ENCODE peak calls at places on chromosomes 3 and 15, in six cellular contexts. One of them, this sample, is unnamed.
A peak's percentile ranks its signal among the peaks of the same experiment; 100 is the strongest.

GRCh38 chr15:85760049-85760448 is 34.7 kb downstream of the KLHL25 start:
- DNase-seq in stomach: no peak
- DNase-seq in nucleus accumbens: no peak
- DNase-seq in cardiac muscle cell: no peak
- DNase-seq in transverse colon: no peak
- DNase-seq in activated T-cell treated with anti-CD3 and anti-CD28 coated beads, Interleukin-2, amount 50 U/mL, for 72 hours: no peak
- DNase-seq in this sample: no peak

GRCh38 chr15:101126618-101127502 is 125.0 kb downstream of the CHSY1 start:
- DNase-seq in cardiac muscle cell: no peak
- DNase-seq in nucleus accumbens: no peak
- DNase-seq in transverse colon: no peak
- DNase-seq in activated T-cell treated with anti-CD3 and anti-CD28 coated beads, Interleukin-2, amount 50 U/mL, for 72 hours: peak; percentile 38
- DNase-seq in stomach: no peak
- DNase-seq in this sample: no peak

GRCh38 chr15:52710050-52710709 is 31.0 kb upstream of the ATOSA start:
- DNase-seq in transverse colon: no peak
- DNase-seq in cardiac muscle cell: no peak
- DNase-seq in stomach: no peak
- DNase-seq in activated T-cell treated with anti-CD3 and anti-CD28 coated beads, Interleukin-2, amount 50 U/mL, for 72 hours: no peak
- DNase-seq in nucleus accumbens: no peak
- DNase-seq in this sample: no peak

GRCh38 chr3:114356084-114357009 is 62.5 kb downstream of the TIGIT start:
- DNase-seq in transverse colon: no peak
- DNase-seq in cardiac muscle cell: no peak
- DNase-seq in activated T-cell treated with anti-CD3 and anti-CD28 coated beads, Interleukin-2, amount 50 U/mL, for 72 hours: no peak
- DNase-seq in stomach: no peak
- DNase-seq in nucleus accumbens: no peak
- DNase-seq in this sample: no peak

GRCh38 chr3:42351221-42351620 is 59.2 kb downstream of the LYZL4 start:
- DNase-seq in cardiac muscle cell: no peak
- DNase-seq in transverse colon: no peak
- DNase-seq in activated T-cell treated with anti-CD3 and anti-CD28 coated beads, Interleukin-2, amount 50 U/mL, for 72 hours: no peak
- DNase-seq in stomach: no peak
- DNase-seq in nucleus accumbens: no peak
- DNase-seq in this sample: no peak

GRCh38 chr3:149042766-149043386 is 43.5 kb downstream of the HLTF start:
- DNase-seq in cardiac muscle cell: no peak
- DNase-seq in stomach: no peak
- DNase-seq in transverse colon: no peak
- DNase-seq in nucleus accumbens: no peak
- DNase-seq in activated T-cell treated with anti-CD3 and anti-CD28 coated beads, Interleukin-2, amount 50 U/mL, for 72 hours: no peak
- DNase-seq in this sample: no peak

GRCh38 chr15:70596354-70597055 is 166.9 kb downstream of the UACA start:
- DNase-seq in cardiac muscle cell: no peak
- DNase-seq in activated T-cell treated with anti-CD3 and anti-CD28 coated beads, Interleukin-2, amount 50 U/mL, for 72 hours: peak; percentile 43
- DNase-seq in stomach: no peak
- DNase-seq in nucleus accumbens: no peak
- DNase-seq in transverse colon: no peak
- DNase-seq in this sample: no peak

GRCh38 chr3:152909180-152909883 is 74.4 kb downstream of the P2RY1 start:
- DNase-seq in cardiac muscle cell: no peak
- DNase-seq in transverse colon: no peak
- DNase-seq in nucleus accumbens: no peak
- DNase-seq in stomach: no peak
- DNase-seq in activated T-cell treated with anti-CD3 and anti-CD28 coated beads, Interleukin-2, amount 50 U/mL, for 72 hours: no peak
- DNase-seq in this sample: no peak

GRCh38 chr15:74336061-74337005 is 31.1 kb downstream of the CYP11A1 start:
- DNase-seq in transverse colon: no peak
- DNase-seq in nucleus accumbens: no peak
- DNase-seq in stomach: no peak
- DNase-seq in cardiac muscle cell: no peak
- DNase-seq in activated T-cell treated with anti-CD3 and anti-CD28 coated beads, Interleukin-2, amount 50 U/mL, for 72 hours: no peak
- DNase-seq in this sample: no peak

GRCh38 chr3:150299221-150299620 is 108.9 kb upstream of the TSC22D2 start:
- DNase-seq in nucleus accumbens: no peak
- DNase-seq in cardiac muscle cell: peak; percentile 67
- DNase-seq in transverse colon: no peak
- DNase-seq in activated T-cell treated with anti-CD3 and anti-CD28 coated beads, Interleukin-2, amount 50 U/mL, for 72 hours: no peak
- DNase-seq in stomach: no peak
- DNase-seq in this sample: no peak

GRCh38 chr15:91872356-91873132 is 19.0 kb downstream of the SLCO3A1 start:
- DNase-seq in transverse colon: no peak
- DNase-seq in nucleus accumbens: no peak
- DNase-seq in stomach: peak; percentile 48
- DNase-seq in cardiac muscle cell: no peak
- DNase-seq in activated T-cell treated with anti-CD3 and anti-CD28 coated beads, Interleukin-2, amount 50 U/mL, for 72 hours: no peak
- DNase-seq in this sample: peak; percentile 66

GRCh38 chr15:31200735-31201151 is 99.2 kb upstream of the TRPM1 start:
- DNase-seq in nucleus accumbens: no peak
- DNase-seq in stomach: peak; percentile 85
- DNase-seq in transverse colon: peak; percentile 72
- DNase-seq in cardiac muscle cell: peak; percentile 83
- DNase-seq in activated T-cell treated with anti-CD3 and anti-CD28 coated beads, Interleukin-2, amount 50 U/mL, for 72 hours: peak; percentile 72
- DNase-seq in this sample: peak; percentile 34

GRCh38 chr15:63469190-63469589 is 35.2 kb upstream of the USP3 start:
- DNase-seq in cardiac muscle cell: no peak
- DNase-seq in nucleus accumbens: no peak
- DNase-seq in stomach: no peak
- DNase-seq in activated T-cell treated with anti-CD3 and anti-CD28 coated beads, Interleukin-2, amount 50 U/mL, for 72 hours: peak; percentile 71
- DNase-seq in transverse colon: no peak
- DNase-seq in this sample: no peak

GRCh38 chr15:28106294-28107110 is 7.4 kb upstream of the OCA2 start:
- DNase-seq in stomach: no peak
- DNase-seq in transverse colon: no peak
- DNase-seq in activated T-cell treated with anti-CD3 and anti-CD28 coated beads, Interleukin-2, amount 50 U/mL, for 72 hours: peak; percentile 38
- DNase-seq in cardiac muscle cell: peak; percentile 43
- DNase-seq in nucleus accumbens: peak; percentile 34
- DNase-seq in this sample: no peak

GRCh38 chr15:45136378-45136764 is 6.6 kb downstream of the DUOX1 start:
- DNase-seq in stomach: no peak
- DNase-seq in nucleus accumbens: no peak
- DNase-seq in activated T-cell treated with anti-CD3 and anti-CD28 coated beads, Interleukin-2, amount 50 U/mL, for 72 hours: peak; percentile 48
- DNase-seq in transverse colon: no peak
- DNase-seq in cardiac muscle cell: peak; percentile 37
- DNase-seq in this sample: no peak

GRCh38 chr3:184234224-184234623 is 4.8 kb downstream of the VWA5B2 start:
- DNase-seq in stomach: peak; percentile 65
- DNase-seq in cardiac muscle cell: no peak
- DNase-seq in activated T-cell treated with anti-CD3 and anti-CD28 coated beads, Interleukin-2, amount 50 U/mL, for 72 hours: no peak
- DNase-seq in transverse colon: no peak
- DNase-seq in nucleus accumbens: no peak
- DNase-seq in this sample: peak; percentile 17

GRCh38 chr3:8767667-8768363 is 1.6 kb downstream of the OXTR start:
- DNase-seq in activated T-cell treated with anti-CD3 and anti-CD28 coated beads, Interleukin-2, amount 50 U/mL, for 72 hours: peak; percentile 54
- DNase-seq in cardiac muscle cell: peak; percentile 42
- DNase-seq in stomach: peak; percentile 50
- DNase-seq in nucleus accumbens: peak; percentile 35
- DNase-seq in transverse colon: peak; percentile 32
- DNase-seq in this sample: peak; percentile 41

GRCh38 chr3:58779934-58780333 is 113.4 kb upstream of the FAM3D start:
- DNase-seq in nucleus accumbens: no peak
- DNase-seq in cardiac muscle cell: no peak
- DNase-seq in activated T-cell treated with anti-CD3 and anti-CD28 coated beads, Interleukin-2, amount 50 U/mL, for 72 hours: no peak
- DNase-seq in transverse colon: no peak
- DNase-seq in stomach: no peak
- DNase-seq in this sample: no peak

GRCh38 chr3:152835311-152836102 is 576 bp downstream of the P2RY1 start:
- DNase-seq in activated T-cell treated with anti-CD3 and anti-CD28 coated beads, Interleukin-2, amount 50 U/mL, for 72 hours: peak; percentile 51
- DNase-seq in stomach: peak; percentile 33
- DNase-seq in nucleus accumbens: peak; percentile 55
- DNase-seq in transverse colon: peak; percentile 61
- DNase-seq in cardiac muscle cell: peak; percentile 75
- DNase-seq in this sample: peak; percentile 61

GRCh38 chr3:109234300-109234699 is 82.0 kb downstream of the DPPA2 start:
- DNase-seq in activated T-cell treated with anti-CD3 and anti-CD28 coated beads, Interleukin-2, amount 50 U/mL, for 72 hours: no peak
- DNase-seq in stomach: no peak
- DNase-seq in transverse colon: no peak
- DNase-seq in nucleus accumbens: no peak
- DNase-seq in cardiac muscle cell: no peak
- DNase-seq in this sample: no peak

GRCh38 chr15:20652914-20653313 is 111.3 kb upstream of the GOLGA6L6 start:
- DNase-seq in activated T-cell treated with anti-CD3 and anti-CD28 coated beads, Interleukin-2, amount 50 U/mL, for 72 hours: no peak
- DNase-seq in stomach: no peak
- DNase-seq in nucleus accumbens: no peak
- DNase-seq in cardiac muscle cell: no peak
- DNase-seq in transverse colon: no peak
- DNase-seq in this sample: no peak

GRCh38 chr3:4824948-4825325 is 154.3 kb upstream of the BHLHE40 start:
- DNase-seq in stomach: no peak
- DNase-seq in transverse colon: no peak
- DNase-seq in nucleus accumbens: no peak
- DNase-seq in activated T-cell treated with anti-CD3 and anti-CD28 coated beads, Interleukin-2, amount 50 U/mL, for 72 hours: no peak
- DNase-seq in cardiac muscle cell: no peak
- DNase-seq in this sample: no peak

GRCh38 chr3:134317106-134317947 is 56.9 kb downstream of the AMOTL2 start:
- DNase-seq in activated T-cell treated with anti-CD3 and anti-CD28 coated beads, Interleukin-2, amount 50 U/mL, for 72 hours: no peak
- DNase-seq in nucleus accumbens: no peak
- DNase-seq in transverse colon: no peak
- DNase-seq in cardiac muscle cell: no peak
- DNase-seq in stomach: no peak
- DNase-seq in this sample: no peak

GRCh38 chr15:38231430-38231829 is 21.2 kb upstream of the SPRED1 start:
- DNase-seq in activated T-cell treated with anti-CD3 and anti-CD28 coated beads, Interleukin-2, amount 50 U/mL, for 72 hours: no peak
- DNase-seq in transverse colon: no peak
- DNase-seq in nucleus accumbens: no peak
- DNase-seq in cardiac muscle cell: peak; percentile 50
- DNase-seq in stomach: no peak
- DNase-seq in this sample: no peak

GRCh38 chr15:74438696-74439316 is 5.0 kb upstream of the SEMA7A start:
- DNase-seq in activated T-cell treated with anti-CD3 and anti-CD28 coated beads, Interleukin-2, amount 50 U/mL, for 72 hours: peak; percentile 77
- DNase-seq in transverse colon: peak; percentile 68
- DNase-seq in nucleus accumbens: peak; percentile 52
- DNase-seq in cardiac muscle cell: peak; percentile 86
- DNase-seq in stomach: peak; percentile 77
- DNase-seq in this sample: peak; percentile 48

GRCh38 chr3:12948891-12949711 is 107.7 kb upstream of the RPL32 start:
- DNase-seq in cardiac muscle cell: no peak
- DNase-seq in nucleus accumbens: no peak
- DNase-seq in transverse colon: peak; percentile 24
- DNase-seq in stomach: no peak
- DNase-seq in activated T-cell treated with anti-CD3 and anti-CD28 coated beads, Interleukin-2, amount 50 U/mL, for 72 hours: peak; percentile 70
- DNase-seq in this sample: no peak